ENCODE peak calls at places on chromosomes 13 and 19, in six cellular contexts. B is GM13976, I is cardiac fibroblast, H is fibroblast of lung, K is IMR-90, J is cardiac muscle cell. G is an unnamed sample.

GRCh38 chr13:42211704-42212103 is 60.2 kb upstream of the AKAP11 start:
- DNase-seq in J (no peak), I (peak), B (no peak), H (peak), K (peak), G (no peak)

GRCh38 chr19:43290568-43291359 is 21.4 kb upstream of the PSG9 start:
- DNase-seq in H (no peak), B (no peak), K (no peak), J (peak), I (peak), G (no peak)

GRCh38 chr13:60134376-60134775 is 29.4 kb downstream of the DIAPH3 start:
- DNase-seq in B (no peak), K (no peak), H (no peak), J (peak), I (peak), G (no peak)

GRCh38 chr19:37932985-37933953 is 26.3 kb downstream of the SIPA1L3 start:
- DNase-seq in K (peak), I (peak), B (no peak), H (peak), J (no peak), G (no peak)

GRCh38 chr13:43293986-43294880 is 270.8 kb downstream of the DNAJC15 start:
- DNase-seq in B (no peak), K (peak), H (peak), J (no peak), I (peak), G (no peak)

GRCh38 chr13:92224052-92224821 is 825.8 kb downstream of the GPC5 start:
- DNase-seq in B (no peak), J (no peak), I (peak), H (peak), K (peak), G (no peak)

GRCh38 chr19:16660763-16661479 is at the start of gene TMEM38A:
- DNase-seq in H (no peak), K (no peak), I (no peak), J (peak), B (peak), G (peak)

GRCh38 chr19:47305309-47305751 is 4.3 kb upstream of the C5AR1 start:
- DNase-seq in K (peak), I (peak), J (peak), B (peak), H (peak), G (peak)

GRCh38 chr13:44158055-44158655 is 215.5 kb upstream of the SERP2 start:
- DNase-seq in I (no peak), J (no peak), K (no peak), B (no peak), H (no peak), G (no peak)

GRCh38 chr13:75881109-75881775 is 245.1 kb downstream of the LMO7 start:
- DNase-seq in B (no peak), I (no peak), K (peak), H (peak), J (no peak), G (no peak)

GRCh38 chr13:98307392-98307743 is 130.3 kb upstream of the RNF113B start:
- DNase-seq in B (no peak), I (peak), J (no peak), H (no peak), K (no peak), G (no peak)

GRCh38 chr13:113063091-113063491 is 42.5 kb upstream of the F7 start:
- DNase-seq in B (no peak), I (no peak), K (no peak), J (no peak), H (no peak), G (no peak)

GRCh38 chr13:89514534-89515312 is 1832.8 kb upstream of the MIR17HG start:
- DNase-seq in J (no peak), I (peak), K (peak), B (no peak), H (peak), G (no peak)

GRCh38 chr13:114226088-114226487 is 8.6 kb upstream of the CDC16 start:
- DNase-seq in I (no peak), H (no peak), J (no peak), B (no peak), K (no peak), G (no peak)

GRCh38 chr13:25912961-25913360 is 138.9 kb downstream of the SHISA2 start:
- DNase-seq in K (no peak), H (no peak), J (no peak), I (no peak), B (no peak), G (no peak)

GRCh38 chr19:5631511-5632240 is 8.8 kb downstream of the SAFB start:
- DNase-seq in H (no peak), I (peak), K (no peak), B (no peak), J (no peak), G (no peak)

GRCh38 chr13:30681489-30682242 is 53.7 kb upstream of the ALOX5AP start:
- DNase-seq in B (no peak), J (no peak), K (peak), H (peak), I (peak), G (no peak)

GRCh38 chr19:10510301-10510802 is 6.9 kb downstream of the S1PR5 start:
- DNase-seq in K (no peak), H (no peak), J (peak), B (peak), I (peak), G (peak)

GRCh38 chr13:74218291-74218690 is 84.1 kb upstream of the KLF12 start:
- DNase-seq in I (no peak), B (no peak), J (no peak), H (no peak), K (no peak), G (no peak)

GRCh38 chr19:12946092-12946845 is 607 bp downstream of the RAD23A start:
- DNase-seq in B (peak), H (peak), K (peak), J (peak), I (peak), G (peak)

GRCh38 chr13:98394820-98395510 is 181.9 kb downstream of the STK24 start:
- DNase-seq in H (no peak), K (no peak), J (no peak), I (no peak), B (no peak), G (no peak)

GRCh38 chr13:63731896-63732295 is 2316.2 kb upstream of the PCDH20 start:
- DNase-seq in H (no peak), B (no peak), I (no peak), J (no peak), K (no peak), G (no peak)

GRCh38 chr19:19064098-19064722 is 416 bp downstream of the SLC25A42 start:
- DNase-seq in K (no peak), B (no peak), H (no peak), I (no peak), J (no peak), G (no peak)

GRCh38 chr13:22461854-22462565 is 718.8 kb upstream of the SGCG start:
- DNase-seq in B (no peak), J (no peak), I (no peak), H (no peak), K (no peak), G (no peak)

GRCh38 chr19:46717034-46717715 is at the start of gene PRKD2:
- DNase-seq in I (peak), B (peak), K (peak), J (peak), H (peak), G (peak)

GRCh38 chr13:32246468-32246867 is 68.7 kb downstream of the ZAR1L start:
- DNase-seq in K (peak), J (peak), I (peak), B (peak), H (peak), G (peak)

GRCh38 chr19:13117772-13118423 is at the start of gene NACC1:
- DNase-seq in J (peak), H (peak), I (peak), B (peak), K (peak), G (peak)

GRCh38 chr19:53657330-53657729 is 25.5 kb downstream of the DPRX start:
- DNase-seq in K (no peak), I (no peak), B (no peak), H (no peak), J (no peak), G (no peak)

GRCh38 chr13:50357586-50358118 is 342.4 kb downstream of the KCNRG start:
- DNase-seq in I (peak), B (no peak), H (peak), K (peak), J (no peak), G (no peak)

GRCh38 chr13:48066310-48066989 is 28.5 kb downstream of the MED4 start:
- DNase-seq in K (peak), B (no peak), I (peak), H (peak), J (no peak), G (no peak)

DNA sequence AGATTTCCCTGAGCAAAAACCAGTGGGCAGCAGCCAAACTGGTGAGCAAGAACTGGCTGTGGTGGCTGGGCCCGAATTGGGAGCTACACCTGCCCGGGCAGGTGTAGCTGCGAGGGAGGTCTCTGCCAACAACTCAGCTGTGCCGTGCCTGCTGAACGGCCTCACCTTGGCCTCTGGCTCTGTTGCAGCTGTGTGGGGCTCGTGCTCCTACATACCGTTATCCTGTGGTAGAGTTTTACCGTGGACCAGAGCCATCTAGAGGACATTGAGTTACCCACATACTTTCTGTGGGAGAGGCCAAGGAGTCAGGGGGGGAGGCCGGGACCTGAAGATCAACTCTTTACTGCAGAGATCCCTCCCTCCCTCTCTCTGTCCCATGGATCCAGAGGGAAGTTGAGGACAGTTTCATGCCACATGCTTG is 113.2 kb downstream of the TM9SF2 start:
- DNase-seq in J (no peak), K (no peak), B (peak), H (no peak), I (peak), G (peak)
- TF ChIP-seq CTCF in J (peak), K (peak), B (peak), H (no peak), I (peak), G (peak)

DNA sequence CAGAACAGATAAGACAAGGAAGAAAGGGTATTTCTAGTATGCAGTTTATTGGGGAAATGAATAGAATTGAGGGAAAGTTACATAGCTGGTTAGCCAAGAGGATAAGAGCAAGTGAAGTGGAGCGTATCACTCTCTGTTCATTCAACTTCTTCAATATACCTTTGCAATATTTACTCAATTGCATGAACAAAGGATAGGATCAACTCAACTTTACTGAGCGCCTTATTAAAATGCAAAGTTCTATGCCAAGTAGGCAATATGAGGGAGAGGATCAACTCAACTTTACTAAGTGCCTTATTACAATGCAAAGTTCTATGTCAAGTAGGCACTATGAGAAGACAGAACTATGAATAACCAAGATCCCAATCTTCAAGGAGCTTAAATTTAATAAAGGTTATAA is 43.9 kb downstream of the ZC3H13 start:
- DNase-seq in B (no peak), J (no peak), K (no peak), H (no peak), I (no peak), G (no peak)
- TF ChIP-seq CTCF in B (no peak), J (no peak), K (no peak), H (no peak), I (no peak), G (no peak)

DNA sequence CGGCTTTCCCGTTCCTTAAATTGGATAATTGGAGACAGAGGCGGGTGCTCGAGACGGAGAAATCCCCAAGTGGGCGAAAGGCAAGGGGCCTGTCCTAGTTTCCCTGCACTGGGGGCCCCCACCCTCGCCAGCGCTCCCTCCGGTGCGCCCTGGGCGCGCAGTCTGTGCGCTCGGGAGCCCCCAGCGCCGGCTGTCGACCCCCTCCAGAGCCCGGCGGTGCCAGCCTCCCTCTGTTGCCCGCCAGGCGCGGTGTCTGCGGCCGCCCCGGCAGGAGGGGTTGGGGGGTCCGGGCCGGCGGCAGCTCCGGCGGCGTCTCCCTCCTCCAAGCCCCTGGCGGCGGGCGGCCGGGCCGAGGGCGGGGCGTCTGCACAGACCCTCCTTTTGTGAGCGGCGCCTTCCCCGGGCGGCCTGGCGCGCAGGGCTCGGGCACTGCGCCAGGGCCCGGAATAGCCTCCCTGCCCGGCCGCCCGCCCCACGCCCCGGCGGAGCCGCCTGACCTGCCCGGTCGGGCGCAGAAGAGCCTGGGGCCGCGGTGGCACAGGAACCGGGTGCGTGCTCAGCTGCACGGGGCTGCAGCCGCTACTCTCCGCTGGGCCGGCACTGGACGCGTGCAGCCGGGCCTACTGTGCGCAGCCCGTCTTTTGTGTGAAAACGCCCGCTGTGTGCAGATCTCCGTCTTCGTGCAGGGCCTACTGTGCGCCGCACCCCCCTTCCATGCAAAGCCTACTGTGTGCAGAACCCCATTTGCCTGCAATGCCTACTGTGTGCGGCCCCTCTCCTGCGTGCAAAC is 13.2 kb downstream of the GADD45B start:
- DNase-seq in K (no peak), I (peak), B (peak), H (peak), J (peak), G (peak)
- TF ChIP-seq CTCF in K (no peak), I (no peak), B (no peak), H (no peak), J (no peak), G (no peak)

DNA sequence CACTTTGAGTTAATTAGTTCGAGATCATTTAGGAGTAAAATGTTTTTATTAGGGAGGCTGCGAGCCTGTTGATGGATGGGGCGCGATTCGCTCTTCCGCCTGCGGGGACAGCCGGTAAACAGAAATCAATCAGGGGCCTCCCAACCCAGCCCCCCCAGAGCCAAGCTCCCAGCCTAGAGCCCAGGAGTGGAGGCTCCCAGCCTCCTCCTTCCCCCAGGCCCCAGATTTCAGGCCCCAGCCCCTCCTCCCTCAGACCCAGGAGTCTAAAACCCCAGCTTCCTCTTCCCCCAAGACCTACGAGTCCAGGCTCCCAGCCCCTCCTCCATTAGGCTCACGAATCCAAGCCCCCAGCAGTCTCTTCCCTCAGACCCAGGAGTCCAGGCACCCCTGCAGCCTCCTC is 9.7 kb upstream of the ERFL start:
- DNase-seq in I (no peak), J (no peak), K (no peak), B (no peak), H (no peak), G (no peak)
- TF ChIP-seq CTCF in I (no peak), J (no peak), K (no peak), B (no peak), H (no peak), G (no peak)

GRCh38 chr19:34555447-34555846 is 73.9 kb downstream of the WTIP start:
- DNase-seq in H (no peak), I (peak), J (no peak), B (no peak), K (no peak), G (no peak)
- TF ChIP-seq CTCF in H (peak), I (peak), J (peak), B (no peak), K (peak), G (peak)

GRCh38 chr19:737591-738093 is 13.3 kb upstream of the MISP start:
- DNase-seq in H (peak), I (peak), J (peak), K (peak), B (peak), G (peak)
- TF ChIP-seq CTCF in H (peak), I (peak), J (peak), K (peak), B (peak), G (peak)